ENCODE peak calls at places on chromosome 16, in seven cellular contexts. One of them, this sample, is unnamed.

GRCh38 chr16:67995423-67995822 is 3.9 kb downstream of the DPEP2 start:
- DNase-seq in hippocampal formation: no peak
- DNase-seq in Kasumi-1: no peak
- DNase-seq in Calu3: peak
- DNase-seq in thoracic aorta: no peak
- DNase-seq in AG08395: no peak
- DNase-seq in AG10803: no peak
- DNase-seq in this sample: peak

GRCh38 chr16:11407047-11407982 is 62.1 kb downstream of the RMI2 start:
- DNase-seq in hippocampal formation: peak
- DNase-seq in Kasumi-1: peak
- DNase-seq in Calu3: peak
- DNase-seq in thoracic aorta: peak
- DNase-seq in AG08395: peak
- DNase-seq in AG10803: peak
- DNase-seq in this sample: peak

GRCh38 chr16:65547799-65548446 is 426.1 kb upstream of the CDH11 start:
- DNase-seq in hippocampal formation: no peak
- DNase-seq in Kasumi-1: no peak
- DNase-seq in Calu3: no peak
- DNase-seq in thoracic aorta: no peak
- DNase-seq in AG08395: peak
- DNase-seq in AG10803: peak
- DNase-seq in this sample: peak

GRCh38 chr16:54248863-54249710 is 37.5 kb downstream of the IRX3 start:
- DNase-seq in hippocampal formation: no peak
- DNase-seq in Kasumi-1: no peak
- DNase-seq in Calu3: no peak
- DNase-seq in thoracic aorta: no peak
- DNase-seq in AG08395: no peak
- DNase-seq in AG10803: no peak
- DNase-seq in this sample: no peak

GRCh38 chr16:65123846-65124513 is 2.1 kb upstream of the CDH11 start:
- DNase-seq in hippocampal formation: no peak
- DNase-seq in Kasumi-1: no peak
- DNase-seq in Calu3: no peak
- DNase-seq in thoracic aorta: no peak
- DNase-seq in AG08395: no peak
- DNase-seq in AG10803: no peak
- DNase-seq in this sample: no peak

GRCh38 chr16:27726621-27727275 is 176.8 kb downstream of the KATNIP start:
- DNase-seq in hippocampal formation: no peak
- DNase-seq in Kasumi-1: no peak
- DNase-seq in Calu3: no peak
- DNase-seq in thoracic aorta: no peak
- DNase-seq in AG08395: no peak
- DNase-seq in AG10803: peak
- DNase-seq in this sample: no peak

GRCh38 chr16:3431779-3432219 is 11.5 kb downstream of the ZNF597 start:
- DNase-seq in hippocampal formation: no peak
- DNase-seq in Kasumi-1: peak
- DNase-seq in Calu3: no peak
- DNase-seq in thoracic aorta: no peak
- DNase-seq in AG08395: peak
- DNase-seq in AG10803: peak
- DNase-seq in this sample: peak

GRCh38 chr16:52068447-52069074 is 478.4 kb downstream of the TOX3 start:
- DNase-seq in hippocampal formation: peak
- DNase-seq in Kasumi-1: peak
- DNase-seq in Calu3: peak
- DNase-seq in thoracic aorta: no peak
- DNase-seq in AG08395: no peak
- DNase-seq in AG10803: peak
- DNase-seq in this sample: peak

GRCh38 chr16:7532534-7532933 is 199.9 kb downstream of the RBFOX1 start:
- DNase-seq in hippocampal formation: no peak
- DNase-seq in Kasumi-1: no peak
- DNase-seq in Calu3: no peak
- DNase-seq in thoracic aorta: no peak
- DNase-seq in AG08395: no peak
- DNase-seq in AG10803: no peak
- DNase-seq in this sample: no peak

GRCh38 chr16:86496929-86497381 is 13.4 kb upstream of the FOXF1 start:
- DNase-seq in hippocampal formation: no peak
- DNase-seq in Kasumi-1: no peak
- DNase-seq in Calu3: no peak
- DNase-seq in thoracic aorta: no peak
- DNase-seq in AG08395: no peak
- DNase-seq in AG10803: no peak
- DNase-seq in this sample: peak

GRCh38 chr16:53745126-53745525 is 41.2 kb downstream of the FTO start:
- DNase-seq in hippocampal formation: no peak
- DNase-seq in Kasumi-1: no peak
- DNase-seq in Calu3: no peak
- DNase-seq in thoracic aorta: no peak
- DNase-seq in AG08395: peak
- DNase-seq in AG10803: peak
- DNase-seq in this sample: no peak

GRCh38 chr16:78455861-78456260 is 356.4 kb downstream of the WWOX start:
- DNase-seq in hippocampal formation: no peak
- DNase-seq in Kasumi-1: no peak
- DNase-seq in Calu3: no peak
- DNase-seq in thoracic aorta: no peak
- DNase-seq in AG08395: no peak
- DNase-seq in AG10803: no peak
- DNase-seq in this sample: no peak

GRCh38 chr16:53220585-53220984 is 165.8 kb downstream of the CHD9 start:
- DNase-seq in hippocampal formation: no peak
- DNase-seq in Kasumi-1: peak
- DNase-seq in Calu3: no peak
- DNase-seq in thoracic aorta: no peak
- DNase-seq in AG08395: peak
- DNase-seq in AG10803: peak
- DNase-seq in this sample: peak

GRCh38 chr16:59385953-59386352 is 651.8 kb upstream of the GOT2 start:
- DNase-seq in hippocampal formation: no peak
- DNase-seq in Kasumi-1: no peak
- DNase-seq in Calu3: no peak
- DNase-seq in thoracic aorta: no peak
- DNase-seq in AG08395: peak
- DNase-seq in AG10803: peak
- DNase-seq in this sample: peak

GRCh38 chr16:75477680-75478473 is 13.4 kb upstream of the TMEM170A start:
- DNase-seq in hippocampal formation: no peak
- DNase-seq in Kasumi-1: peak
- DNase-seq in Calu3: no peak
- DNase-seq in thoracic aorta: no peak
- DNase-seq in AG08395: no peak
- DNase-seq in AG10803: no peak
- DNase-seq in this sample: no peak

GRCh38 chr16:86044881-86045600 is 146.1 kb downstream of the IRF8 start:
- DNase-seq in hippocampal formation: no peak
- DNase-seq in Kasumi-1: no peak
- DNase-seq in Calu3: no peak
- DNase-seq in thoracic aorta: no peak
- DNase-seq in AG08395: no peak
- DNase-seq in AG10803: no peak
- DNase-seq in this sample: no peak

GRCh38 chr16:27195941-27196595 is 7.3 kb upstream of the KDM8 start:
- DNase-seq in hippocampal formation: no peak
- DNase-seq in Kasumi-1: no peak
- DNase-seq in Calu3: no peak
- DNase-seq in thoracic aorta: no peak
- DNase-seq in AG08395: no peak
- DNase-seq in AG10803: no peak
- DNase-seq in this sample: no peak

GRCh38 chr16:79600636-79601091 is at the start of gene MAF:
- DNase-seq in hippocampal formation: peak
- DNase-seq in Kasumi-1: peak
- DNase-seq in Calu3: peak
- DNase-seq in thoracic aorta: peak
- DNase-seq in AG08395: peak
- DNase-seq in AG10803: peak
- DNase-seq in this sample: peak

GRCh38 chr16:4694664-4695451 is 1.5 kb downstream of the NUDT16L1 start:
- DNase-seq in hippocampal formation: no peak
- DNase-seq in Kasumi-1: no peak
- DNase-seq in Calu3: no peak
- DNase-seq in thoracic aorta: no peak
- DNase-seq in AG08395: peak
- DNase-seq in AG10803: peak
- DNase-seq in this sample: peak

GRCh38 chr16:76583466-76583865 is 306.3 kb downstream of the CNTNAP4 start:
- DNase-seq in hippocampal formation: peak
- DNase-seq in Kasumi-1: no peak
- DNase-seq in Calu3: no peak
- DNase-seq in thoracic aorta: no peak
- DNase-seq in AG08395: no peak
- DNase-seq in AG10803: no peak
- DNase-seq in this sample: no peak

GRCh38 chr16:75620326-75621169 is 2.5 kb downstream of the ADAT1 start:
- DNase-seq in hippocampal formation: no peak
- DNase-seq in Kasumi-1: no peak
- DNase-seq in Calu3: no peak
- DNase-seq in thoracic aorta: no peak
- DNase-seq in AG08395: no peak
- DNase-seq in AG10803: no peak
- DNase-seq in this sample: no peak

GRCh38 chr16:30112197-30113030 is 923 bp downstream of the GDPD3 start:
- DNase-seq in hippocampal formation: no peak
- DNase-seq in Kasumi-1: peak
- DNase-seq in Calu3: peak
- DNase-seq in thoracic aorta: no peak
- DNase-seq in AG08395: peak
- DNase-seq in AG10803: peak
- DNase-seq in this sample: peak

GRCh38 chr16:4415538-4416199 is 727 bp downstream of the CORO7 start:
- DNase-seq in hippocampal formation: peak
- DNase-seq in Kasumi-1: peak
- DNase-seq in Calu3: peak
- DNase-seq in thoracic aorta: no peak
- DNase-seq in AG08395: no peak
- DNase-seq in AG10803: no peak
- DNase-seq in this sample: peak

GRCh38 chr16:54094641-54095040 is 191.9 kb downstream of the IRX3 start:
- DNase-seq in hippocampal formation: no peak
- DNase-seq in Kasumi-1: no peak
- DNase-seq in Calu3: no peak
- DNase-seq in thoracic aorta: no peak
- DNase-seq in AG08395: no peak
- DNase-seq in AG10803: no peak
- DNase-seq in this sample: no peak

GRCh38 chr16:85699628-85700027 is 10.9 kb upstream of the GINS2 start:
- DNase-seq in hippocampal formation: no peak
- DNase-seq in Kasumi-1: no peak
- DNase-seq in Calu3: no peak
- DNase-seq in thoracic aorta: no peak
- DNase-seq in AG08395: peak
- DNase-seq in AG10803: peak
- DNase-seq in this sample: peak

GRCh38 chr16:4115209-4115940 is 867 bp downstream of the ADCY9 start:
- DNase-seq in hippocampal formation: no peak
- DNase-seq in Kasumi-1: peak
- DNase-seq in Calu3: peak
- DNase-seq in thoracic aorta: no peak
- DNase-seq in AG08395: peak
- DNase-seq in AG10803: peak
- DNase-seq in this sample: peak